ENCODE peak calls at places on chromosomes 16 and 17, in nine cellular contexts. S is Daoy; R is mesendoderm; K is right cardiac atrium; L is caudate nucleus; Y is uterus; P is Caco-2; E is stimulated activated CD8-positive, alpha-beta memory T cell treated with anti-CD3 and anti-CD28 coated beads, Interleukin-4, amount 100 ng/mL, for 1 hour; A is AG10803. M is an unnamed sample.

GRCh38 chr17:78890111-78890897 is 12.7 kb downstream of the CEP295NL start:
- DNase-seq in S (no peak), R (no peak), K (peak), L (no peak), Y (no peak), P (no peak), E (peak), A (no peak), M (peak)

GRCh38 chr17:8488931-8489330 is 53.2 kb downstream of the NDEL1 start:
- DNase-seq in S (peak), R (peak), K (no peak), L (no peak), Y (peak), P (no peak), E (no peak), A (peak), M (no peak)

GRCh38 chr16:88195021-88195581 is 187.7 kb upstream of the ZNF469 start:
- DNase-seq in S (no peak), R (no peak), K (no peak), L (no peak), Y (no peak), P (no peak), E (no peak), A (peak), M (no peak)

GRCh38 chr17:32350662-32351418 is 883 bp downstream of the ZNF207 start:
- DNase-seq in S (peak), R (peak), K (no peak), L (no peak), Y (no peak), P (peak), E (no peak), A (peak), M (no peak)

GRCh38 chr16:80667258-80667560 is 126.4 kb downstream of the DYNLRB2 start:
- DNase-seq in S (no peak), R (no peak), K (no peak), L (no peak), Y (no peak), P (no peak), E (no peak), A (no peak), M (no peak)

GRCh38 chr16:72311426-72311825 is 139.5 kb upstream of the PMFBP1 start:
- DNase-seq in S (no peak), R (peak), K (no peak), L (no peak), Y (no peak), P (no peak), E (no peak), A (peak), M (no peak)

GRCh38 chr17:81234940-81235821 is 3.7 kb downstream of the TEPSIN start:
- DNase-seq in S (no peak), R (no peak), K (peak), L (no peak), Y (no peak), P (peak), E (no peak), A (no peak), M (peak)

GRCh38 chr16:66058181-66058580 is 308.3 kb upstream of the CDH5 start:
- DNase-seq in S (no peak), R (no peak), K (no peak), L (no peak), Y (no peak), P (no peak), E (no peak), A (peak), M (no peak)

GRCh38 chr16:48687421-48688038 is 77.5 kb upstream of the N4BP1 start:
- DNase-seq in S (peak), R (peak), K (peak), L (peak), Y (peak), P (peak), E (no peak), A (peak), M (peak)

GRCh38 chr17:68288804-68289203 is 2.1 kb downstream of the SLC16A6 start:
- DNase-seq in S (no peak), R (peak), K (no peak), L (no peak), Y (no peak), P (no peak), E (no peak), A (no peak), M (no peak)

GRCh38 chr17:49746791-49747490 is 17.0 kb downstream of the FAM117A start:
- DNase-seq in S (no peak), R (no peak), K (no peak), L (no peak), Y (no peak), P (no peak), E (no peak), A (no peak), M (no peak)

GRCh38 chr17:82490512-82491195 is 28.9 kb upstream of the FOXK2 start:
- DNase-seq in S (no peak), R (no peak), K (peak), L (no peak), Y (no peak), P (no peak), E (no peak), A (no peak), M (no peak)

GRCh38 chr17:45942284-45942683 is 47.9 kb downstream of the MAPT start:
- DNase-seq in S (peak), R (no peak), K (peak), L (peak), Y (peak), P (no peak), E (no peak), A (peak), M (peak)

GRCh38 chr17:32998893-32999240 is 7.2 kb downstream of the SPACA3 start:
- DNase-seq in S (no peak), R (peak), K (no peak), L (no peak), Y (no peak), P (peak), E (no peak), A (peak), M (no peak)

GRCh38 chr17:17999364-18000007 is 26.8 kb downstream of the DRC3 start:
- DNase-seq in S (no peak), R (no peak), K (no peak), L (no peak), Y (no peak), P (no peak), E (no peak), A (peak), M (no peak)

GRCh38 chr16:57544129-57544653 is 1.7 kb downstream of the ADGRG5 start:
- DNase-seq in S (no peak), R (no peak), K (no peak), L (no peak), Y (peak), P (no peak), E (no peak), A (no peak), M (no peak)

GRCh38 chr16:29963021-29963743 is 1.3 kb downstream of the TMEM219 start:
- DNase-seq in S (no peak), R (no peak), K (peak), L (no peak), Y (no peak), P (no peak), E (no peak), A (no peak), M (no peak)

GRCh38 chr17:66920965-66921364 is 43.5 kb upstream of the CACNG4 start:
- DNase-seq in S (no peak), R (no peak), K (no peak), L (no peak), Y (no peak), P (no peak), E (no peak), A (no peak), M (no peak)

GRCh38 chr16:85717393-85718152 is 28.8 kb upstream of the GINS2 start:
- DNase-seq in S (peak), R (peak), K (peak), L (peak), Y (peak), P (peak), E (peak), A (peak), M (peak)

GRCh38 chr17:6643460-6644125 is 2.7 kb downstream of the TXNDC17 start:
- DNase-seq in S (peak), R (no peak), K (no peak), L (no peak), Y (no peak), P (no peak), E (no peak), A (peak), M (no peak)

GRCh38 chr16:64900029-64900428 is 221.8 kb downstream of the CDH11 start:
- DNase-seq in S (no peak), R (no peak), K (no peak), L (no peak), Y (no peak), P (no peak), E (no peak), A (no peak), M (no peak)

GRCh38 chr17:59387351-59388069 is 56.1 kb downstream of the YPEL2 start:
- DNase-seq in S (no peak), R (no peak), K (no peak), L (no peak), Y (peak), P (no peak), E (no peak), A (no peak), M (no peak)

GRCh38 chr17:28404461-28404811 is 1.6 kb downstream of the SLC46A1 start:
- DNase-seq in S (no peak), R (no peak), K (no peak), L (no peak), Y (no peak), P (no peak), E (no peak), A (no peak), M (no peak)

GRCh38 chr16:89925596-89926079 is 2.5 kb downstream of the TUBB3 start:
- DNase-seq in S (no peak), R (peak), K (no peak), L (no peak), Y (no peak), P (no peak), E (no peak), A (no peak), M (no peak)

GRCh38 chr16:23479138-23479537 is 26.1 kb upstream of the COG7 start:
- DNase-seq in S (no peak), R (no peak), K (no peak), L (no peak), Y (no peak), P (no peak), E (no peak), A (no peak), M (no peak)

GRCh38 chr17:47847341-47848197 is 3.4 kb downstream of the SP6 start:
- DNase-seq in S (no peak), R (peak), K (peak), L (no peak), Y (no peak), P (no peak), E (no peak), A (no peak), M (no peak)

GRCh38 chr16:56789360-56789759 is 59.4 kb downstream of the NUP93 start:
- DNase-seq in S (peak), R (peak), K (peak), L (no peak), Y (peak), P (peak), E (no peak), A (peak), M (peak)

GRCh38 chr17:47159315-47159714 is 29.8 kb downstream of the CDC27 start:
- DNase-seq in S (peak), R (no peak), K (no peak), L (no peak), Y (no peak), P (no peak), E (no peak), A (no peak), M (no peak)

GRCh38 chr17:1365445-1366039 is 34.5 kb downstream of the YWHAE start:
- DNase-seq in S (peak), R (peak), K (no peak), L (no peak), Y (peak), P (peak), E (no peak), A (peak), M (no peak)

GRCh38 chr16:3189869-3190268 is 1.9 kb downstream of the OR1F1 start:
- DNase-seq in S (no peak), R (peak), K (no peak), L (no peak), Y (no peak), P (no peak), E (no peak), A (no peak), M (no peak)

GRCh38 chr17:81841866-81842265 is 7.0 kb upstream of the PPP1R27 start:
- DNase-seq in S (no peak), R (no peak), K (no peak), L (no peak), Y (no peak), P (no peak), E (no peak), A (no peak), M (no peak)

GRCh38 chr17:29590261-29590978 is 972 bp upstream of the GIT1 start:
- DNase-seq in S (peak), R (no peak), K (peak), L (no peak), Y (peak), P (no peak), E (no peak), A (peak), M (no peak)

GRCh38 chr16:9134306-9134705 is 42.9 kb downstream of the HAPSTR1 start:
- DNase-seq in S (no peak), R (no peak), K (no peak), L (no peak), Y (no peak), P (no peak), E (no peak), A (no peak), M (no peak)

M was measured in heart left ventricle.